ENCODE peak calls at places on chromosomes 13 and 19, in five cellular contexts. U, P, N, R and E are unnamed samples.

GRCh38 chr19:45643024-45643926 is 4.1 kb upstream of the EML2 start:
- DNase-seq in U (peak; percentile 70), P (peak; percentile 81), N (peak; percentile 82), R (peak; percentile 61), E (peak; percentile 86)

GRCh38 chr13:76879211-76879875 is 6.9 kb downstream of the KCTD12 start:
- DNase-seq in U (no peak), P (peak; percentile 85), N (no peak), R (peak; percentile 70), E (peak; percentile 87)

GRCh38 chr19:14054721-14055120 is 7.2 kb downstream of the PALM3 start:
- DNase-seq in U (no peak), P (no peak), N (no peak), R (no peak), E (no peak)

GRCh38 chr13:102693781-102694180 is 1.1 kb downstream of the METTL21C start:
- DNase-seq in U (no peak), P (no peak), N (no peak), R (peak; percentile 64), E (no peak)

GRCh38 chr13:38228322-38228721 is 121.3 kb upstream of the UFM1 start:
- DNase-seq in U (no peak), P (no peak), N (no peak), R (no peak), E (no peak)

GRCh38 chr13:99698816-99699099 is 197.5 kb downstream of the TM9SF2 start:
- DNase-seq in U (no peak), P (no peak), N (no peak), R (no peak), E (no peak)

GRCh38 chr13:73940098-73940497 is 194.1 kb downstream of the KLF12 start:
- DNase-seq in U (no peak), P (no peak), N (no peak), R (no peak), E (no peak)

GRCh38 chr13:111480503-111480902 is 160.1 kb downstream of the TEX29 start:
- DNase-seq in U (no peak), P (no peak), N (no peak), R (no peak), E (no peak)

GRCh38 chr13:46181799-46182490 is at the start of gene LCP1:
- DNase-seq in U (no peak), P (no peak), N (no peak), R (no peak), E (no peak)

GRCh38 chr19:42487025-42487797 is 41.1 kb downstream of the CEACAM1 start:
- DNase-seq in U (no peak), P (no peak), N (no peak), R (no peak), E (no peak)

GRCh38 chr19:12448808-12449207 is 8.0 kb upstream of the ZNF443 start:
- DNase-seq in U (no peak), P (no peak), N (no peak), R (no peak), E (no peak)

GRCh38 chr13:92719868-92720267 is 506.7 kb upstream of the GPC6 start:
- DNase-seq in U (no peak), P (no peak), N (peak; percentile 11), R (no peak), E (no peak)

GRCh38 chr19:3179739-3180293 is 1.2 kb downstream of the S1PR4 start:
- DNase-seq in U (no peak), P (no peak), N (no peak), R (no peak), E (no peak)

GRCh38 chr13:21336609-21337008 is 122.5 kb downstream of the ZDHHC20 start:
- DNase-seq in U (no peak), P (no peak), N (no peak), R (no peak), E (no peak)

GRCh38 chr13:24107955-24108614 is 52.4 kb upstream of the SPATA13 start:
- DNase-seq in U (no peak), P (peak; percentile 22), N (no peak), R (peak; percentile 74), E (no peak)

GRCh38 chr13:23621316-23621645 is 51.1 kb downstream of the TNFRSF19 start:
- DNase-seq in U (no peak), P (peak; percentile 65), N (no peak), R (peak; percentile 96), E (peak; percentile 48)

GRCh38 chr13:48411281-48412099 is 1.4 kb downstream of the LPAR6 start:
- DNase-seq in U (no peak), P (no peak), N (no peak), R (peak; percentile 21), E (no peak)

GRCh38 chr19:2694196-2694595 is 8.3 kb downstream of the GNG7 start:
- DNase-seq in U (no peak), P (no peak), N (no peak), R (no peak), E (no peak)

GRCh38 chr19:7101498-7102253 is 32.2 kb downstream of the ZNF557 start:
- DNase-seq in U (no peak), P (no peak), N (no peak), R (no peak), E (no peak)

GRCh38 chr19:6820237-6820636 is 47.7 kb downstream of the VAV1 start:
- DNase-seq in U (no peak), P (no peak), N (no peak), R (no peak), E (no peak)

GRCh38 chr19:18843960-18844359 is 12.2 kb downstream of the UPF1 start:
- DNase-seq in U (no peak), P (no peak), N (no peak), R (no peak), E (no peak)

GRCh38 chr13:32811297-32811800 is 204.9 kb upstream of the KL start:
- DNase-seq in U (no peak), P (no peak), N (no peak), R (no peak), E (peak; percentile 47)

GRCh38 chr13:110949116-110949515 is 34.2 kb upstream of the ANKRD10 start:
- DNase-seq in U (no peak), P (no peak), N (no peak), R (no peak), E (no peak)

GRCh38 chr13:80131204-80131603 is 209.7 kb downstream of the SPRY2 start:
- DNase-seq in U (peak; percentile 44), P (peak; percentile 55), N (no peak), R (peak; percentile 46), E (peak; percentile 79)

GRCh38 chr19:50898018-50898417 is 13.2 kb downstream of the KLK4 start:
- DNase-seq in U (no peak), P (no peak), N (no peak), R (no peak), E (no peak)

GRCh38 chr19:52415711-52416110 is 13.2 kb upstream of the ZNF534 start:
- DNase-seq in U (no peak), P (no peak), N (no peak), R (no peak), E (no peak)
- H3K36me3 ChIP-seq in U (peaks cover 9% of the 10 kb centered on the region), P (no peaks in the 10 kb centered on the region), N (no peaks in the 10 kb centered on the region), R (peaks cover 19% of the 10 kb centered on the region), E (peaks cover 52% of the 10 kb centered on the region)

DNA sequence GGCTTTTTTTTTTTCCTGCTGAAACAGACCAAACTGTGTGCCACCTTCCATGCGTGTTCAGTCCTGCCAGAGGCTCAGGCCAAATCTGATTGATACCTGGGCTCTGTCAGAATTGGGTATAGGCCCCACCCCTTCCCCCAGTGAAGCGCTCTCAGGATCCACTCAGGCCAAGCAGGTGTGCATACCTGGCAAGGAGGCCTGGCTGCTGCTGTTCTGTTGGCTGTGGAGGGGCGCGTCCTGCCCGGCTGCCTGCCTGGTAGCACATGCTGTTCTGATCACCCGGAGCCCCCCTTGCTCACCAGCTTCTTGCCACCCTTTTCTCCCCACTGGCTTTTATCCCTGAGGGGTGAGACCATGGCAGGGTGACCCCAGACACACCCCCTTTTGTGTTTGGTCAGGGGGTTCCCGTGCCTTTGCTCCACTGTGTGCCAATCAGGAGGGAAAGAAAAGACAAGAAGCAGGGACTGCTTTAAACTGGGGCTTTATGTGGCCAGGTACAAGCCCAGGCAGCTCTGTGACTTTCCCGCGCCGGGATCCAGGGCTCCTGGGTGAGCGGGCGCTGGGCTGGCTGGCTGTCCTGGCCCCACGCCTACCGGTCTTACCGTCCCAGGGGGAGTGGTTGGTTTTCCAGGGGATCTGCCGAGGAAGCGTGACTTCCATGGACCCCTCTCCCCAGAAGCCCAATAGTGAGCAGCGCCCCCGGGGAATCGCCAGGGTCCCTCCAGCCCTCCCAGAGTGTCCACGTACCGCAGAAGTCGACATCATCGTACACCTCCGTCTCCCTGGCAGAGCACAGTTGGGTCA is 12.6 kb downstream of the PRAM1 start:
- DNase-seq in U (no peak), P (no peak), N (no peak), R (no peak), E (no peak)
- H3K36me3 ChIP-seq in U (peaks cover 5% of the 10 kb centered on the region), P (peaks cover 54% of the 10 kb centered on the region), N (peaks cover 30% of the 10 kb centered on the region), R (peaks cover 57% of the 10 kb centered on the region), E (peaks cover 51% of the 10 kb centered on the region)

GRCh38 chr13:78194904-78195639 is 276.4 kb upstream of the EDNRB start:
- DNase-seq in U (no peak), P (no peak), N (peak; percentile 26), R (peak; percentile 69), E (peak; percentile 59)
- H3K36me3 ChIP-seq in U (no peaks in the 10 kb centered on the region), P (no peaks in the 10 kb centered on the region), N (no peaks in the 10 kb centered on the region), R (no peaks in the 10 kb centered on the region), E (no peaks in the 10 kb centered on the region)

DNA sequence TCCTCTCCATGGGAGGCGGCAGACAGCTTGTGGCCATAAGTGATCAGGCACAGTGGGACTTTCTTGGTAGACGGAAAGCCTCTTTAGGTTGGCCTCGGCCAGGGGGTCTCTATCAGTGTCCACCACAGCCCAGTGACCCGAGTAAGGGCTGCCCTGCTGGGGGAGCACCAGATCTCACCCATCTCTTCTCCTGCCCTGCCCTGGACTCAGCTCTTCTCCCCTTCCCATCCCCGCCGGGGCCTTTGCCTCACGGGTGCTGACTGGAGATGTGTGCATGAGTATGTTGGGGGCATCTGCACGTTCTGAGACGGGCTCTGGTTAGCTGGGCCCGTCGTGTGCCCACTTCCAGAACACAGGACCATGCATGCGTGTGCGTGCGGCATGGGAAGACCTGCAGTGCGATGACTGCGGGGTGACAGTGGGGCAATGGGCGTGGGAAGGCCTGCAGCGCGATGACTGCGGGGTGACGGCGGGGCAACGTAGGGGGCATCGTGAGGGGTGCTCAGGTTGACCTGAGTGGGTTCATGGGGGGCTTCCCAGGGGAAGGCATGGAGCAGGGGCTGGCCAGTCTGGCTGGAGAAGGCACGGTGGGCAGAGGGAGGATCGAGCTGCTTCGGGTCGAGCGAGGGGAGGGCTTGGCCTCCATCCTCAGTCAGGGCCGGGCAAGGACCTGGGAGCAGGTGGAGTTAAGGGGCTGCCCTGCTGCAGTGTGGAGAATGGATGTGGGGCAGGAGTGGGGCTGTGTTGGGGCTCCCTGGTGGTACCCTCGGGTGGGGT is 15.9 kb downstream of the EPN1 start:
- DNase-seq in U (no peak), P (no peak), N (no peak), R (no peak), E (no peak)
- H3K36me3 ChIP-seq in U (no peaks in the 10 kb centered on the region), P (peaks cover 50% of the 10 kb centered on the region), N (peaks cover 40% of the 10 kb centered on the region), R (peaks cover 69% of the 10 kb centered on the region), E (peaks cover 63% of the 10 kb centered on the region)

GRCh38 chr19:46944123-46944718 is 75.4 kb upstream of the NPAS1 start:
- DNase-seq in U (no peak), P (no peak), N (no peak), R (no peak), E (no peak)

GRCh38 chr19:46944918-46945628 is 74.6 kb upstream of the NPAS1 start:
- DNase-seq in U (peak; percentile 57), P (peak; percentile 23), N (peak; percentile 69), R (peak; percentile 70), E (peak; percentile 81)

GRCh38 chr19:46945668-46946067 is 74.0 kb upstream of the NPAS1 start:
- DNase-seq in U (no peak), P (no peak), N (no peak), R (no peak), E (no peak)

GRCh38 chr19:46946090-46946489 is 73.5 kb upstream of the NPAS1 start:
- DNase-seq in U (no peak), P (no peak), N (no peak), R (no peak), E (no peak)

GRCh38 chr19:46946611-46947238 is 72.9 kb upstream of the NPAS1 start:
- DNase-seq in U (no peak), P (no peak), N (no peak), R (no peak), E (no peak)
- H3K36me3 ChIP-seq in U (no peaks in the 10 kb centered on the region), P (peaks cover 21% of the 10 kb centered on the region), N (peaks cover 4% of the 10 kb centered on the region), R (peaks cover 2% of the 10 kb centered on the region), E (no peaks in the 10 kb centered on the region)